ENCODE peak calls at places on chromosomes 7 and 10, in four cellular contexts. U is K562, G is GM12878, T is HepG2. N is an unnamed sample.

GRCh38 chr7:37820708-37821468 is 27.5 kb upstream of the NME8 start:
- DNase-seq in U (no peak), G (no peak), T (no peak), N (no peak)

GRCh38 chr10:7666253-7667023 is at the start of gene ITIH5:
- DNase-seq in U (no peak), G (no peak), T (no peak), N (peak)

GRCh38 chr10:33111652-33112051 is 153.6 kb upstream of the ITGB1 start:
- DNase-seq in U (no peak), G (no peak), T (no peak), N (no peak)

GRCh38 chr10:117431160-117431559 is 55.9 kb upstream of the PDZD8 start:
- DNase-seq in U (no peak), G (no peak), T (no peak), N (no peak)

GRCh38 chr7:30682131-30683083 is at the start of gene CRHR2:
- DNase-seq in U (peak), G (no peak), T (no peak), N (peak)

GRCh38 chr7:75599244-75599771 is 107.2 kb downstream of the SPDYE5 start:
- DNase-seq in U (no peak), G (no peak), T (no peak), N (peak)

GRCh38 chr10:61882621-61883375 is 18.7 kb upstream of the ARID5B start:
- DNase-seq in U (no peak), G (no peak), T (no peak), N (no peak)

GRCh38 chr7:13639416-13639815 is 350.1 kb downstream of the ETV1 start:
- DNase-seq in U (no peak), G (no peak), T (no peak), N (no peak)

GRCh38 chr7:84153005-84153404 is 41.6 kb downstream of the SEMA3A start:
- DNase-seq in U (no peak), G (no peak), T (no peak), N (no peak)

GRCh38 chr7:112122835-112123234 is 83.4 kb downstream of the DOCK4 start:
- DNase-seq in U (no peak), G (no peak), T (no peak), N (no peak)

GRCh38 chr7:147638566-147638965 is 952.0 kb upstream of the C7orf33 start:
- DNase-seq in U (no peak), G (no peak), T (no peak), N (no peak)

GRCh38 chr7:147636553-147636952 is 954.0 kb upstream of the C7orf33 start:
- DNase-seq in U (no peak), G (no peak), T (no peak), N (no peak)

GRCh38 chr7:147640821-147641220 is 949.7 kb upstream of the C7orf33 start:
- DNase-seq in U (no peak), G (no peak), T (no peak), N (no peak)

GRCh38 chr7:147635288-147635687 is 955.3 kb upstream of the C7orf33 start:
- DNase-seq in U (no peak), G (no peak), T (no peak), N (no peak)

DNA sequence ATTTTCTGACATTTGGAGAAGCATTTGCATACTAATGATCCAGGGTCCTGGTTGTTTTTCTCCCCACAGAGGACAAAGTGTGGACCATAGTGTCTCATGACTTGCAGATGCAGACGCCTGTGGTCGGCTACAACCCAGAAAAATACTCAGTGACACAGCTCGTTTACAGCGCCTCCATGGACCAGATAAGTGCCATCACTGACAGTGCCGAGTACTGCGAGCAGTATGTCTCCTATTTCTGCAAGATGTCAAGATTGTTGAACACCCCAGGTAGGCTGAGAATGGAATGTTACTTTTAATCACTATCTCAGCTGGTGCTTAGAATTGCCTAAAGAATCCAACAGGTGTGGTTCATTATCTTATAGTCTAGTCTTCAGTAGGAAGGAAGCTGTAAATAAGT is 951.5 kb upstream of the C7orf33 start:
- DNase-seq in U (no peak), G (no peak), T (no peak), N (no peak)
- TF ChIP-seq MAX in U (no peak), G (no peak), T (no peak), N (no peak)

GRCh38 chr10:124251317-124251716 is 157.9 kb upstream of the CHST15 start:
- DNase-seq in U (no peak), G (peak), T (no peak), N (no peak)
- TF ChIP-seq CREM in U (no peak), G (no peak), T (no peak), N (no peak)

GRCh38 chr7:22563621-22564241 is 63.7 kb upstream of the STEAP1B start:
- DNase-seq in U (peak), G (no peak), T (no peak), N (peak)

GRCh38 chr7:22566592-22566991 is 66.6 kb upstream of the STEAP1B start:
- DNase-seq in U (no peak), G (no peak), T (no peak), N (no peak)

GRCh38 chr7:22566176-22566575 is 66.2 kb upstream of the STEAP1B start:
- DNase-seq in U (no peak), G (no peak), T (no peak), N (no peak)

GRCh38 chr7:22564511-22565045 is 64.6 kb upstream of the STEAP1B start:
- DNase-seq in U (peak), G (no peak), T (no peak), N (no peak)

DNA sequence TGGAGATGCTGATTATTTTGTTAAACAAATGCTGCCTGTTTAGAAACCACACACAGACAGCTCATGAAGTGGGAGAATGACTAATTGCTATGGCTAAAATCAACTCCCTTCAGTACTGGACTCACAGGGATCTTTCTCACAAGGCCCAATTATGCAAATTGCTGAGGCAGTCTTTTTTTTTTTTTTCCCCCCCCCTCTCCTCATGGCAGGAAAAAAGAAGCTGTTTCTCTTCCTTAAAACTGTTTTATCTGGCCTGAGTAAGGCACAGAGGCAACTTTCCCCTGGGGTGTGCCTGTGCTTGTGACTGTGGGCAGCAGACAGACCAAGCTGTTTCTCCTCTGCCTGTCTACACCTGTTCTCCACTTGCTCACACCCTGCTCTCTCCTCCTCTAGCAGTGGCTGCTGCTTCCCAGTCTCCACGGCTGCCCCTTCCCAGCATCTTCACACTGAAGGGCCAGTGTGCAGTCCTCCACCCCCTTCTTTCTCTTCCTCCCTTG is 65.4 kb upstream of the STEAP1B start:
- DNase-seq in U (peak), G (peak), T (no peak), N (no peak)
- TF ChIP-seq MAX in U (no peak), G (no peak), T (no peak), N (no peak)

DNA sequence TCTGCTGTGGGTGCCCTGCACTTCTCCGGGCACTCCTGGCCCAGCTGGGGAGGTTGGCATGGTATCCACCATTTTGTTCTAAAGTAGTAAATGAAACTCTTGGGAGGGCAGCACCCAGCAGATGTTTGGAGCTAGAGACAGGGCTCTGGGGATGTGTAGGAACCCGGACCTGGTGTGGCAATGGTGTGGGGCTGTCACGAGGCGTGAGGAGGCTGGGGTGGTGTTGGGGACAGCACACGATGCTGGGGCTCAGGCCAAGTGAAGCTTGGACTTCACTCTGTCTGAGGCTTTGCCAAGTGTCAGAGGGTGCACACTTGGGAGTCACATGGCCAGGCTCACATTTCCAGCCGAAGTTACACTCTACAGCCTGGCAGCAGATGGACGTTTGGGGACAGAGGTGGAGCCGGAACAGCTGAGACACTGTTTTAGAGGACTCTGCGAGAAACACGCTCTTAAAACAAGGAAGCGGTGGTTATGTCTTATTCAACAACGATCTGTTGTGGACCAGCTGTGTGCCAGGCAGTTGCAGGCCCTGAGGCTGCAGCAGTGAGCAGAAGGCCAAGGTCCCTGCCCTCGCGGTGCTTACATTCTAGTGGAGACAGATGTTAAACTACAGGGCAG is 118.2 kb downstream of the CUX1 start:
- DNase-seq in U (no peak), G (no peak), T (no peak), N (no peak)
- TF ChIP-seq CREM in U (no peak), G (no peak), T (no peak), N (no peak)

GRCh38 chr7:130896051-130896881 is 162.3 kb upstream of the KLF14 start:
- DNase-seq in U (peak), G (no peak), T (no peak), N (no peak)

GRCh38 chr7:130897515-130898419 is 163.8 kb upstream of the KLF14 start:
- DNase-seq in U (no peak), G (peak), T (no peak), N (no peak)

GRCh38 chr7:130899071-130899451 is 165.1 kb upstream of the KLF14 start:
- DNase-seq in U (no peak), G (no peak), T (no peak), N (no peak)

GRCh38 chr7:130895006-130895750 is 161.2 kb upstream of the KLF14 start:
- DNase-seq in U (no peak), G (no peak), T (no peak), N (no peak)

DNA sequence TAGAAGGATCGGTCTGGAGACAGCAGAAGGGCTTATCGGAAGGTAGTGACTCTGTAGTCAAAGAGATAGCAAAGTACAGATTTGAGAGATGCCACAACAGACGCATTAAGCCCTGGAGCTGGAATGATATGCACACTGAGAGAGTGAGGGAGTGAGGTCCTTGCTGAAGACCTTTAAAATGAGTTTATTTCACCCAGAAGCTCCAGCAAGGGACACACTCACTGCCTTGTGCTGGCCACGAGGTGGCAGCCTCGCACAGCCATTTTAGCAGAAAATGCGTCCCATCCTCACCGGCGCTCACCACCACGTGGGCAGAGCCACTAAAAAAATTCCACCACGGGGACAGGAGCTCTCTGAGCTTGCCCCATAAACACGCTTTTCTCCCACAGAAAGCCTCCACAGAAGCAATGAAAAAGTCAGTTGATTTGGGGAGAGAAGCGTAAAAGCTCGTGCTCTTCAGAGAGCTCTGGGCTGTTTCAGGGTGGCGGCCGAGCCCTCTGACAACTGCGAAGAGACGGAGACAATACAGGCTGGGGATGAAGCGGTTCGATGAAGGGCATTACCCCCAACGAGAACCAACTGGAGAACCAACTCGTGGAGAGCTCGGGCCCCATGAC is 163.0 kb upstream of the KLF14 start:
- DNase-seq in U (peak), G (no peak), T (peak), N (peak)
- TF ChIP-seq MAX in U (peak), G (peak), T (peak), N (peak)

GRCh38 chr10:91555455-91555854 is 77.4 kb downstream of the PPP1R3C start:
- DNase-seq in U (no peak), G (no peak), T (no peak), N (no peak)

GRCh38 chr10:91552260-91552659 is 80.6 kb downstream of the PPP1R3C start:
- DNase-seq in U (no peak), G (no peak), T (no peak), N (no peak)

GRCh38 chr10:91549296-91549695 is 83.6 kb downstream of the PPP1R3C start:
- DNase-seq in U (no peak), G (no peak), T (no peak), N (no peak)

GRCh38 chr10:91552706-91553105 is 80.2 kb downstream of the PPP1R3C start:
- DNase-seq in U (no peak), G (no peak), T (no peak), N (peak)

DNA sequence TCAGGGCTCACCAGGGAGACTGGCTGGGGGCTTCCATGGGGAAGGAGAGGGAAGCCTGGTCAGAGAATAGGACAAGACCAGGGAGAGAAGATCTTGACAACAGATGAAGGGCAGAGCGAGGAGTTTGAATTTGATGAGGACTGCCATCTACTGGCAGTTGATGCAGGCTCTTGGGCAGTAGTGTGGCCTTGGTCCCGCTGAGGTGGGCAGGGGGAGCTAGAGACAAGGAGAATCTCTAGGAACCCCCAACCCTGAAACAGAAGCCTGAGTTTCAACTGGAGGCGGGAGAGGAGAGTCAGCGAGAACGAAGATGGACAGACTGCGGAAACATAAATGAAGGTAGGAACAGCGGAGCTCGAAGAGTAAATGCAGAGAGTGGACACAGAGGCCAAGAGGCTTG is 81.0 kb downstream of the PPP1R3C start:
- DNase-seq in U (peak), G (no peak), T (peak), N (peak)
- TF ChIP-seq CREM in U (no peak), G (no peak), T (no peak), N (no peak)

N was measured in WTC11.